ENCODE peak calls at places on chromosomes 11 and 22, in nine cellular contexts. D is activated T-helper 1 cell treated with Interleukin-2 at 50 U/mL for 16 hours; N is Kasumi-1; M is activated T-helper 9 cell treated with anti-CD3 and anti-CD28 coated beads, Interleukin-2, amount 50 U/mL, for 16 hours; Q is activated T-cell treated with anti-CD3 and anti-CD28 coated beads for 48 hours; V is H4; L is ACHN; X is uterus; I is hepatocyte. G is an unnamed sample.

GRCh38 chr11:1573847-1574255 is 1.8 kb upstream of the DUSP8 start:
- DNase-seq in D (no peak), N (no peak), M (no peak), Q (no peak), V (peak), L (no peak), X (peak), I (no peak), G (no peak)

GRCh38 chr11:92384807-92385206 is 160.2 kb downstream of the FAT3 start:
- DNase-seq in D (no peak), N (no peak), M (no peak), Q (no peak), V (no peak), L (no peak), X (no peak), I (no peak), G (no peak)

GRCh38 chr11:14969922-14970323 is 2.2 kb downstream of the CALCA start:
- DNase-seq in D (peak), N (peak), M (peak), Q (peak), V (peak), L (peak), X (no peak), I (peak), G (peak)

GRCh38 chr11:47550288-47551052 is 2.5 kb downstream of the CELF1 start:
- DNase-seq in D (no peak), N (no peak), M (no peak), Q (no peak), V (no peak), L (no peak), X (no peak), I (no peak), G (peak)

GRCh38 chr22:49544286-49544685 is 283.4 kb downstream of the BRD1 start:
- DNase-seq in D (no peak), N (no peak), M (no peak), Q (no peak), V (no peak), L (no peak), X (no peak), I (no peak), G (no peak)

GRCh38 chr11:105612766-105613165 is 2.9 kb downstream of the GRIA4 start:
- DNase-seq in D (no peak), N (no peak), M (no peak), Q (no peak), V (no peak), L (no peak), X (no peak), I (no peak), G (no peak)

GRCh38 chr11:110896358-110896757 is 184.1 kb upstream of the ARHGAP20 start:
- DNase-seq in D (no peak), N (no peak), M (no peak), Q (no peak), V (peak), L (peak), X (no peak), I (no peak), G (no peak)

GRCh38 chr11:94948070-94948617 is 25.2 kb downstream of the CWC15 start:
- DNase-seq in D (no peak), N (peak), M (no peak), Q (no peak), V (peak), L (peak), X (no peak), I (no peak), G (no peak)

GRCh38 chr11:297666-298405 is 1.5 kb downstream of the IFITM5 start:
- DNase-seq in D (no peak), N (no peak), M (no peak), Q (no peak), V (no peak), L (no peak), X (peak), I (no peak), G (no peak)

GRCh38 chr11:32962016-32962415 is 53.7 kb upstream of the DEPDC7 start:
- DNase-seq in D (no peak), N (no peak), M (no peak), Q (no peak), V (no peak), L (no peak), X (no peak), I (no peak), G (no peak)

GRCh38 chr11:128365044-128365443 is 222.3 kb downstream of the ETS1 start:
- DNase-seq in D (no peak), N (peak), M (no peak), Q (no peak), V (no peak), L (peak), X (no peak), I (peak), G (no peak)

GRCh38 chr11:105975128-105975527 is 46.9 kb downstream of the MSANTD4 start:
- DNase-seq in D (no peak), N (no peak), M (no peak), Q (no peak), V (no peak), L (no peak), X (no peak), I (no peak), G (no peak)

GRCh38 chr22:19554834-19555404 is 30.7 kb upstream of the CLDN5 start:
- DNase-seq in D (no peak), N (no peak), M (no peak), Q (no peak), V (peak), L (peak), X (no peak), I (no peak), G (no peak)

GRCh38 chr11:61890536-61891330 is 612 bp downstream of the FADS3 start:
- DNase-seq in D (peak), N (peak), M (peak), Q (no peak), V (peak), L (peak), X (peak), I (peak), G (no peak)

GRCh38 chr11:71446942-71447688 is 1.1 kb downstream of the DHCR7 start:
- DNase-seq in D (no peak), N (peak), M (no peak), Q (no peak), V (no peak), L (no peak), X (no peak), I (peak), G (peak)